ENCODE peak calls at places on chromosomes 3 and 15, in nine cellular contexts. One of them, this sample, is unnamed.

GRCh38 chr3:136860541-136860940 is 1.5 kb upstream of the NCK1 start:
- DNase-seq in MM.1S: no peak
- DNase-seq in PC-9: peak
- DNase-seq in G401: peak
- DNase-seq in CD8-positive, alpha-beta memory T cell: no peak
- DNase-seq in NCI-H1694 treated with DMSO at 0.1 percent for 48 hours: no peak
- DNase-seq in SK-N-SH: no peak
- DNase-seq in stimulated activated CD8-positive, alpha-beta memory T cell treated with anti-CD3 and anti-CD28 coated beads, Interleukin-4, amount 100 ng/mL, for 1 hour: no peak
- DNase-seq in central memory CD4-positive, alpha-beta T cell: no peak
- DNase-seq in this sample: peak

GRCh38 chr15:80850941-80851451 is 71.8 kb downstream of the CEMIP start:
- DNase-seq in stimulated activated CD8-positive, alpha-beta memory T cell treated with anti-CD3 and anti-CD28 coated beads, Interleukin-4, amount 100 ng/mL, for 1 hour: no peak
- DNase-seq in NCI-H1694 treated with DMSO at 0.1 percent for 48 hours: no peak
- DNase-seq in G401: no peak
- DNase-seq in PC-9: no peak
- DNase-seq in MM.1S: no peak
- DNase-seq in SK-N-SH: no peak
- DNase-seq in CD8-positive, alpha-beta memory T cell: no peak
- DNase-seq in central memory CD4-positive, alpha-beta T cell: no peak
- DNase-seq in this sample: no peak

GRCh38 chr3:4531478-4532025 is 38.4 kb downstream of the ITPR1 start:
- DNase-seq in NCI-H1694 treated with DMSO at 0.1 percent for 48 hours: no peak
- DNase-seq in SK-N-SH: no peak
- DNase-seq in stimulated activated CD8-positive, alpha-beta memory T cell treated with anti-CD3 and anti-CD28 coated beads, Interleukin-4, amount 100 ng/mL, for 1 hour: no peak
- DNase-seq in G401: no peak
- DNase-seq in CD8-positive, alpha-beta memory T cell: no peak
- DNase-seq in PC-9: peak
- DNase-seq in central memory CD4-positive, alpha-beta T cell: no peak
- DNase-seq in MM.1S: no peak
- DNase-seq in this sample: no peak

GRCh38 chr15:57570994-57571393 is 20.7 kb upstream of the MYZAP start:
- DNase-seq in CD8-positive, alpha-beta memory T cell: no peak
- DNase-seq in PC-9: peak
- DNase-seq in MM.1S: no peak
- DNase-seq in SK-N-SH: no peak
- DNase-seq in NCI-H1694 treated with DMSO at 0.1 percent for 48 hours: no peak
- DNase-seq in G401: no peak
- DNase-seq in stimulated activated CD8-positive, alpha-beta memory T cell treated with anti-CD3 and anti-CD28 coated beads, Interleukin-4, amount 100 ng/mL, for 1 hour: no peak
- DNase-seq in central memory CD4-positive, alpha-beta T cell: no peak
- DNase-seq in this sample: no peak

GRCh38 chr3:65268411-65268810 is 580.6 kb upstream of the ADAMTS9 start:
- DNase-seq in CD8-positive, alpha-beta memory T cell: no peak
- DNase-seq in stimulated activated CD8-positive, alpha-beta memory T cell treated with anti-CD3 and anti-CD28 coated beads, Interleukin-4, amount 100 ng/mL, for 1 hour: no peak
- DNase-seq in MM.1S: no peak
- DNase-seq in NCI-H1694 treated with DMSO at 0.1 percent for 48 hours: peak
- DNase-seq in PC-9: no peak
- DNase-seq in SK-N-SH: no peak
- DNase-seq in G401: no peak
- DNase-seq in central memory CD4-positive, alpha-beta T cell: no peak
- DNase-seq in this sample: no peak

GRCh38 chr15:77291107-77291506 is 128.8 kb downstream of the PEAK1 start:
- DNase-seq in CD8-positive, alpha-beta memory T cell: no peak
- DNase-seq in SK-N-SH: no peak
- DNase-seq in NCI-H1694 treated with DMSO at 0.1 percent for 48 hours: no peak
- DNase-seq in stimulated activated CD8-positive, alpha-beta memory T cell treated with anti-CD3 and anti-CD28 coated beads, Interleukin-4, amount 100 ng/mL, for 1 hour: no peak
- DNase-seq in MM.1S: no peak
- DNase-seq in G401: no peak
- DNase-seq in PC-9: no peak
- DNase-seq in central memory CD4-positive, alpha-beta T cell: no peak
- DNase-seq in this sample: no peak

GRCh38 chr15:34730701-34731100 is 24.1 kb downstream of the GJD2 start:
- DNase-seq in central memory CD4-positive, alpha-beta T cell: no peak
- DNase-seq in PC-9: no peak
- DNase-seq in G401: no peak
- DNase-seq in NCI-H1694 treated with DMSO at 0.1 percent for 48 hours: no peak
- DNase-seq in CD8-positive, alpha-beta memory T cell: no peak
- DNase-seq in SK-N-SH: no peak
- DNase-seq in stimulated activated CD8-positive, alpha-beta memory T cell treated with anti-CD3 and anti-CD28 coated beads, Interleukin-4, amount 100 ng/mL, for 1 hour: no peak
- DNase-seq in MM.1S: no peak
- DNase-seq in this sample: no peak

GRCh38 chr15:64024172-64025050 is 21.9 kb downstream of the DAPK2 start:
- DNase-seq in central memory CD4-positive, alpha-beta T cell: no peak
- DNase-seq in G401: no peak
- DNase-seq in SK-N-SH: no peak
- DNase-seq in NCI-H1694 treated with DMSO at 0.1 percent for 48 hours: no peak
- DNase-seq in MM.1S: no peak
- DNase-seq in stimulated activated CD8-positive, alpha-beta memory T cell treated with anti-CD3 and anti-CD28 coated beads, Interleukin-4, amount 100 ng/mL, for 1 hour: no peak
- DNase-seq in PC-9: peak
- DNase-seq in CD8-positive, alpha-beta memory T cell: no peak
- DNase-seq in this sample: no peak

GRCh38 chr3:182479335-182479734 is 314.0 kb upstream of the ATP11B start:
- DNase-seq in stimulated activated CD8-positive, alpha-beta memory T cell treated with anti-CD3 and anti-CD28 coated beads, Interleukin-4, amount 100 ng/mL, for 1 hour: no peak
- DNase-seq in SK-N-SH: no peak
- DNase-seq in central memory CD4-positive, alpha-beta T cell: no peak
- DNase-seq in G401: no peak
- DNase-seq in PC-9: no peak
- DNase-seq in NCI-H1694 treated with DMSO at 0.1 percent for 48 hours: no peak
- DNase-seq in MM.1S: no peak
- DNase-seq in CD8-positive, alpha-beta memory T cell: no peak
- DNase-seq in this sample: no peak

GRCh38 chr3:37554364-37554763 is 307.3 kb upstream of the CTDSPL start:
- DNase-seq in central memory CD4-positive, alpha-beta T cell: no peak
- DNase-seq in G401: no peak
- DNase-seq in SK-N-SH: no peak
- DNase-seq in CD8-positive, alpha-beta memory T cell: no peak
- DNase-seq in MM.1S: no peak
- DNase-seq in PC-9: no peak
- DNase-seq in stimulated activated CD8-positive, alpha-beta memory T cell treated with anti-CD3 and anti-CD28 coated beads, Interleukin-4, amount 100 ng/mL, for 1 hour: no peak
- DNase-seq in NCI-H1694 treated with DMSO at 0.1 percent for 48 hours: no peak
- DNase-seq in this sample: no peak

GRCh38 chr3:197295871-197296270 is 2.5 kb downstream of the DLG1 start:
- DNase-seq in CD8-positive, alpha-beta memory T cell: no peak
- DNase-seq in PC-9: no peak
- DNase-seq in SK-N-SH: no peak
- DNase-seq in NCI-H1694 treated with DMSO at 0.1 percent for 48 hours: no peak
- DNase-seq in central memory CD4-positive, alpha-beta T cell: no peak
- DNase-seq in MM.1S: peak
- DNase-seq in G401: peak
- DNase-seq in stimulated activated CD8-positive, alpha-beta memory T cell treated with anti-CD3 and anti-CD28 coated beads, Interleukin-4, amount 100 ng/mL, for 1 hour: no peak
- DNase-seq in this sample: no peak

GRCh38 chr3:138232705-138233364 is 45.7 kb downstream of the ARMC8 start:
- DNase-seq in SK-N-SH: no peak
- DNase-seq in PC-9: no peak
- DNase-seq in stimulated activated CD8-positive, alpha-beta memory T cell treated with anti-CD3 and anti-CD28 coated beads, Interleukin-4, amount 100 ng/mL, for 1 hour: no peak
- DNase-seq in central memory CD4-positive, alpha-beta T cell: no peak
- DNase-seq in MM.1S: no peak
- DNase-seq in NCI-H1694 treated with DMSO at 0.1 percent for 48 hours: no peak
- DNase-seq in G401: no peak
- DNase-seq in CD8-positive, alpha-beta memory T cell: no peak
- DNase-seq in this sample: no peak

GRCh38 chr3:171506743-171507319 is 46.6 kb upstream of the TNIK start:
- DNase-seq in CD8-positive, alpha-beta memory T cell: no peak
- DNase-seq in stimulated activated CD8-positive, alpha-beta memory T cell treated with anti-CD3 and anti-CD28 coated beads, Interleukin-4, amount 100 ng/mL, for 1 hour: no peak
- DNase-seq in PC-9: no peak
- DNase-seq in central memory CD4-positive, alpha-beta T cell: no peak
- DNase-seq in SK-N-SH: no peak
- DNase-seq in NCI-H1694 treated with DMSO at 0.1 percent for 48 hours: no peak
- DNase-seq in G401: no peak
- DNase-seq in MM.1S: no peak
- DNase-seq in this sample: no peak

GRCh38 chr15:80942746-80943565 is 46.7 kb downstream of the MESD start:
- DNase-seq in stimulated activated CD8-positive, alpha-beta memory T cell treated with anti-CD3 and anti-CD28 coated beads, Interleukin-4, amount 100 ng/mL, for 1 hour: no peak
- DNase-seq in PC-9: no peak
- DNase-seq in MM.1S: no peak
- DNase-seq in NCI-H1694 treated with DMSO at 0.1 percent for 48 hours: no peak
- DNase-seq in G401: peak
- DNase-seq in SK-N-SH: no peak
- DNase-seq in central memory CD4-positive, alpha-beta T cell: no peak
- DNase-seq in CD8-positive, alpha-beta memory T cell: no peak
- DNase-seq in this sample: no peak

GRCh38 chr3:144683065-144683464 is 711.4 kb downstream of the DIPK2A start:
- DNase-seq in NCI-H1694 treated with DMSO at 0.1 percent for 48 hours: no peak
- DNase-seq in G401: no peak
- DNase-seq in SK-N-SH: no peak
- DNase-seq in CD8-positive, alpha-beta memory T cell: no peak
- DNase-seq in stimulated activated CD8-positive, alpha-beta memory T cell treated with anti-CD3 and anti-CD28 coated beads, Interleukin-4, amount 100 ng/mL, for 1 hour: no peak
- DNase-seq in MM.1S: no peak
- DNase-seq in central memory CD4-positive, alpha-beta T cell: no peak
- DNase-seq in PC-9: no peak
- DNase-seq in this sample: no peak

GRCh38 chr3:105801397-105801796 is 67.4 kb downstream of the CBLB start:
- DNase-seq in SK-N-SH: no peak
- DNase-seq in MM.1S: no peak
- DNase-seq in central memory CD4-positive, alpha-beta T cell: no peak
- DNase-seq in stimulated activated CD8-positive, alpha-beta memory T cell treated with anti-CD3 and anti-CD28 coated beads, Interleukin-4, amount 100 ng/mL, for 1 hour: no peak
- DNase-seq in PC-9: no peak
- DNase-seq in NCI-H1694 treated with DMSO at 0.1 percent for 48 hours: no peak
- DNase-seq in G401: no peak
- DNase-seq in CD8-positive, alpha-beta memory T cell: no peak
- DNase-seq in this sample: no peak

GRCh38 chr15:63598467-63599400 is 1.5 kb downstream of the FBXL22 start:
- DNase-seq in central memory CD4-positive, alpha-beta T cell: no peak
- DNase-seq in MM.1S: no peak
- DNase-seq in SK-N-SH: peak
- DNase-seq in NCI-H1694 treated with DMSO at 0.1 percent for 48 hours: no peak
- DNase-seq in G401: no peak
- DNase-seq in PC-9: no peak
- DNase-seq in CD8-positive, alpha-beta memory T cell: no peak
- DNase-seq in stimulated activated CD8-positive, alpha-beta memory T cell treated with anti-CD3 and anti-CD28 coated beads, Interleukin-4, amount 100 ng/mL, for 1 hour: no peak
- DNase-seq in this sample: no peak

GRCh38 chr3:65953301-65953812 is 85.4 kb downstream of the MAGI1 start:
- DNase-seq in CD8-positive, alpha-beta memory T cell: no peak
- DNase-seq in PC-9: peak
- DNase-seq in central memory CD4-positive, alpha-beta T cell: no peak
- DNase-seq in MM.1S: peak
- DNase-seq in G401: peak
- DNase-seq in stimulated activated CD8-positive, alpha-beta memory T cell treated with anti-CD3 and anti-CD28 coated beads, Interleukin-4, amount 100 ng/mL, for 1 hour: no peak
- DNase-seq in NCI-H1694 treated with DMSO at 0.1 percent for 48 hours: no peak
- DNase-seq in SK-N-SH: no peak
- DNase-seq in this sample: peak